ENCODE peak calls at places on chromosomes 13 and 19, in six cellular contexts. Z is nucleus accumbens; F is posterior vena cava; Q is stimulated activated naive CD8-positive, alpha-beta T cell treated with anti-CD3 and anti-CD28 coated beads, Interleukin-15, Interleukin-2, amounts not matched to agents 100 U/mL and 50 U/mL, for 24 hours; U is cerebellar cortex; K is iPS DF 6.9. R is an unnamed sample.

GRCh38 chr19:19997656-19998268 is 41.5 kb downstream of the ZNF682 start:
- DNase-seq in K (peak; percentile 54), Q (peak; percentile 41), U (no peak), Z (no peak), F (peak; percentile 69), R (peak; percentile 28)

GRCh38 chr13:61123533-61124269 is 291.9 kb downstream of the PCDH20 start:
- DNase-seq in F (no peak), Z (no peak), U (no peak), Q (no peak), K (no peak), R (no peak)

GRCh38 chr19:22517496-22518411 is 95.6 kb upstream of the ZNF98 start:
- DNase-seq in F (no peak), Z (no peak), Q (no peak), U (no peak), K (no peak), R (no peak)

GRCh38 chr19:50478901-50479715 is 2.5 kb upstream of the GARIN5A start:
- DNase-seq in Q (peak; percentile 37), U (no peak), Z (no peak), F (peak; percentile 78), K (no peak), R (no peak)

GRCh38 chr19:5117421-5117820 is 148.5 kb downstream of the KDM4B start:
- DNase-seq in Q (no peak), U (no peak), K (no peak), Z (no peak), F (no peak), R (no peak)

GRCh38 chr13:110590577-110590976 is 24.8 kb upstream of the NAXD start:
- DNase-seq in Z (no peak), U (no peak), F (no peak), K (no peak), Q (no peak), R (no peak)

GRCh38 chr13:26664942-26665341 is 95.6 kb downstream of the GPR12 start:
- DNase-seq in F (no peak), U (peak; percentile 28), K (no peak), Q (no peak), Z (no peak), R (no peak)

GRCh38 chr19:56956503-56957226 is 116.1 kb upstream of the PEG3 start:
- DNase-seq in Q (no peak), F (no peak), Z (no peak), U (no peak), K (no peak), R (no peak)

GRCh38 chr13:80040219-80040976 is 300.5 kb downstream of the SPRY2 start:
- DNase-seq in F (no peak), Z (no peak), Q (no peak), U (no peak), K (no peak), R (no peak)

GRCh38 chr13:46866150-46866549 is 30.7 kb downstream of the HTR2A start:
- DNase-seq in Q (no peak), Z (no peak), F (no peak), U (no peak), K (peak; percentile 11), R (no peak)

GRCh38 chr19:39130337-39131254 is 5.0 kb downstream of the PAK4 start:
- DNase-seq in K (no peak), Z (no peak), U (no peak), Q (no peak), F (no peak), R (no peak)

GRCh38 chr19:10871711-10872550 is 578 bp downstream of the CARM1 start:
- DNase-seq in Z (no peak), F (peak; percentile 88), K (no peak), U (no peak), Q (peak; percentile 51), R (no peak)

GRCh38 chr13:76148926-76149325 is 512.8 kb downstream of the LMO7 start:
- DNase-seq in U (no peak), F (peak; percentile 23), Z (no peak), K (no peak), Q (no peak), R (no peak)

GRCh38 chr13:48009298-48009697 is 8.2 kb upstream of the SUCLA2 start:
- DNase-seq in Q (no peak), F (no peak), K (no peak), Z (no peak), U (no peak), R (no peak)

GRCh38 chr13:110925023-110925608 is 10.2 kb upstream of the ANKRD10 start:
- DNase-seq in Q (no peak), U (peak; percentile 53), Z (no peak), K (no peak), F (no peak), R (no peak)

GRCh38 chr19:33521480-33522370 is at the start of gene PEPD:
- DNase-seq in Z (peak; percentile 90), F (peak; percentile 96), U (peak; percentile 97), Q (peak; percentile 89), K (peak; percentile 75), R (peak; percentile 35)

GRCh38 chr13:30978981-30979956 is 46.8 kb downstream of the TEX26 start:
- DNase-seq in F (no peak), U (peak; percentile 32), Q (peak; percentile 55), Z (no peak), K (peak; percentile 60), R (no peak)

GRCh38 chr19:38658462-38659306 is 11.2 kb downstream of the ACTN4 start:
- DNase-seq in K (no peak), U (peak; percentile 33), Q (no peak), F (no peak), Z (no peak), R (no peak)

GRCh38 chr19:51568456-51568855 is 2.6 kb upstream of the ZNF175 start:
- DNase-seq in Z (no peak), F (no peak), U (no peak), Q (no peak), K (no peak), R (no peak)

R was measured in central memory CD8-positive, alpha-beta T cell.